ENCODE peak calls at places on chromosomes 1 and 21, in six cellular contexts. One of them, this sample, is unnamed.

GRCh38 chr1:150551784-150552691 is 2.8 kb downstream of the ADAMTSL4 start:
- DNase-seq in neural progenitor cell: peak
- DNase-seq in A549: peak
- DNase-seq in OCI-LY7: no peak
- DNase-seq in adrenal gland: peak
- DNase-seq in lung: peak
- DNase-seq in this sample: peak

GRCh38 chr1:167095368-167095767 is 1.5 kb downstream of the STYXL2 start:
- DNase-seq in A549: no peak
- DNase-seq in lung: no peak
- DNase-seq in adrenal gland: no peak
- DNase-seq in neural progenitor cell: no peak
- DNase-seq in OCI-LY7: no peak
- DNase-seq in this sample: no peak

GRCh38 chr1:208004851-208005250 is 93.9 kb upstream of the CD34 start:
- DNase-seq in OCI-LY7: no peak
- DNase-seq in lung: no peak
- DNase-seq in adrenal gland: no peak
- DNase-seq in neural progenitor cell: no peak
- DNase-seq in A549: no peak
- DNase-seq in this sample: no peak

GRCh38 chr1:117633936-117634335 is 28.1 kb downstream of the TENT5C start:
- DNase-seq in neural progenitor cell: no peak
- DNase-seq in A549: no peak
- DNase-seq in OCI-LY7: no peak
- DNase-seq in adrenal gland: peak
- DNase-seq in lung: no peak
- DNase-seq in this sample: no peak

GRCh38 chr1:118481091-118481490 is 296.1 kb upstream of the SPAG17 start:
- DNase-seq in adrenal gland: no peak
- DNase-seq in lung: no peak
- DNase-seq in A549: no peak
- DNase-seq in OCI-LY7: no peak
- DNase-seq in neural progenitor cell: no peak
- DNase-seq in this sample: no peak

GRCh38 chr1:176880954-176881595 is 283.4 kb downstream of the ASTN1 start:
- DNase-seq in neural progenitor cell: peak
- DNase-seq in A549: peak
- DNase-seq in OCI-LY7: peak
- DNase-seq in lung: peak
- DNase-seq in adrenal gland: peak
- DNase-seq in this sample: peak

GRCh38 chr21:17542371-17542992 is 29.6 kb downstream of the CXADR start:
- DNase-seq in OCI-LY7: no peak
- DNase-seq in A549: peak
- DNase-seq in neural progenitor cell: no peak
- DNase-seq in adrenal gland: no peak
- DNase-seq in lung: no peak
- DNase-seq in this sample: no peak

GRCh38 chr1:164588388-164589341 is 29.7 kb downstream of the PBX1 start:
- DNase-seq in OCI-LY7: no peak
- DNase-seq in neural progenitor cell: peak
- DNase-seq in adrenal gland: peak
- DNase-seq in lung: no peak
- DNase-seq in A549: peak
- DNase-seq in this sample: peak

GRCh38 chr1:56459260-56459659 is 120.1 kb downstream of the PLPP3 start:
- DNase-seq in A549: no peak
- DNase-seq in OCI-LY7: no peak
- DNase-seq in neural progenitor cell: no peak
- DNase-seq in adrenal gland: no peak
- DNase-seq in lung: no peak
- DNase-seq in this sample: no peak

GRCh38 chr1:228846952-228847351 is 111.7 kb downstream of the RHOU start:
- DNase-seq in adrenal gland: no peak
- DNase-seq in lung: no peak
- DNase-seq in neural progenitor cell: no peak
- DNase-seq in A549: no peak
- DNase-seq in OCI-LY7: no peak
- DNase-seq in this sample: no peak

GRCh38 chr1:243316366-243316989 is 60.6 kb downstream of the SDCCAG8 start:
- DNase-seq in adrenal gland: no peak
- DNase-seq in OCI-LY7: no peak
- DNase-seq in neural progenitor cell: peak
- DNase-seq in A549: no peak
- DNase-seq in lung: no peak
- DNase-seq in this sample: peak

GRCh38 chr1:50860702-50861101 is 99.4 kb downstream of the FAF1 start:
- DNase-seq in neural progenitor cell: no peak
- DNase-seq in OCI-LY7: no peak
- DNase-seq in A549: no peak
- DNase-seq in adrenal gland: no peak
- DNase-seq in lung: no peak
- DNase-seq in this sample: no peak

GRCh38 chr1:154960446-154961136 is 991 bp downstream of the PYGO2 start:
- DNase-seq in lung: no peak
- DNase-seq in OCI-LY7: peak
- DNase-seq in A549: no peak
- DNase-seq in adrenal gland: no peak
- DNase-seq in neural progenitor cell: no peak
- DNase-seq in this sample: no peak

GRCh38 chr1:54132485-54132884 is 20.3 kb downstream of the CDCP2 start:
- DNase-seq in A549: no peak
- DNase-seq in neural progenitor cell: no peak
- DNase-seq in OCI-LY7: no peak
- DNase-seq in adrenal gland: no peak
- DNase-seq in lung: no peak
- DNase-seq in this sample: no peak

GRCh38 chr21:36753556-36753955 is 54.6 kb downstream of the SIM2 start:
- DNase-seq in OCI-LY7: no peak
- DNase-seq in neural progenitor cell: no peak
- DNase-seq in lung: no peak
- DNase-seq in A549: peak
- DNase-seq in adrenal gland: no peak
- DNase-seq in this sample: no peak

GRCh38 chr1:183180634-183181056 is 5.4 kb upstream of the LAMC2 start:
- DNase-seq in lung: peak
- DNase-seq in adrenal gland: no peak
- DNase-seq in neural progenitor cell: no peak
- DNase-seq in A549: peak
- DNase-seq in OCI-LY7: no peak
- DNase-seq in this sample: peak

GRCh38 chr1:224563666-224564065 is 52.5 kb upstream of the CNIH3 start:
- DNase-seq in neural progenitor cell: no peak
- DNase-seq in adrenal gland: no peak
- DNase-seq in lung: no peak
- DNase-seq in OCI-LY7: no peak
- DNase-seq in A549: no peak
- DNase-seq in this sample: no peak

GRCh38 chr1:234730110-234730509 is 120.1 kb upstream of the IRF2BP2 start:
- DNase-seq in lung: no peak
- DNase-seq in adrenal gland: no peak
- DNase-seq in OCI-LY7: peak
- DNase-seq in neural progenitor cell: no peak
- DNase-seq in A549: no peak
- DNase-seq in this sample: no peak

GRCh38 chr1:234729566-234729965 is 119.6 kb upstream of the IRF2BP2 start:
- DNase-seq in neural progenitor cell: no peak
- DNase-seq in OCI-LY7: no peak
- DNase-seq in A549: no peak
- DNase-seq in lung: no peak
- DNase-seq in adrenal gland: no peak
- DNase-seq in this sample: no peak

GRCh38 chr1:234727018-234727757 is 117.2 kb upstream of the IRF2BP2 start:
- DNase-seq in neural progenitor cell: peak
- DNase-seq in OCI-LY7: peak
- DNase-seq in lung: no peak
- DNase-seq in A549: no peak
- DNase-seq in adrenal gland: no peak
- DNase-seq in this sample: no peak

GRCh38 chr1:234730542-234731370 is 120.8 kb upstream of the IRF2BP2 start:
- DNase-seq in neural progenitor cell: no peak
- DNase-seq in adrenal gland: no peak
- DNase-seq in A549: no peak
- DNase-seq in OCI-LY7: peak
- DNase-seq in lung: no peak
- DNase-seq in this sample: no peak

DNA sequence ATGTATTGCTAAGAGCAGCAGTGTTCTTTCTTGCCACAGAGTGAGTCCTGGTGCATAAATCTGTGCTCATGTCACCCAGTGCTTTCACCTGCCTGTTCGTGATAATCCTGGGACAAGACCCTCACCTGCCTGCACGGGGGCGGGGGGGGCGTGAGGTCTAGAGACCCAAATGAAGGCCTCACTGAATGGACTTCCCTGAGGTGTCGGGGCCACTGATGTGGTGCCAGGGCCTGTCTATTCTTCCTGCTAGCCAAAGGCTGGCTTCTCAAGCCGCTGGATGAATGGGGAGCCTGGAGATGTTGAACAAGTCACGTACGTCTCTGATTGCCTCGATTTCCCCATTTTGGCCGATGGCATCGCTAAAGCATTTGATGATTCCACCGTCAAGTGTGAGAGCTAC is 118.8 kb upstream of the IRF2BP2 start:
- DNase-seq in neural progenitor cell: no peak
- DNase-seq in adrenal gland: no peak
- DNase-seq in lung: no peak
- DNase-seq in OCI-LY7: no peak
- DNase-seq in A549: no peak
- DNase-seq in this sample: no peak
- H3K27ac ChIP-seq in neural progenitor cell: no peak
- H3K27ac ChIP-seq in adrenal gland: no peak
- H3K27ac ChIP-seq in lung: no peak
- H3K27ac ChIP-seq in OCI-LY7: no peak
- H3K27ac ChIP-seq in A549: peak
- H3K27ac ChIP-seq in this sample: no peak

DNA sequence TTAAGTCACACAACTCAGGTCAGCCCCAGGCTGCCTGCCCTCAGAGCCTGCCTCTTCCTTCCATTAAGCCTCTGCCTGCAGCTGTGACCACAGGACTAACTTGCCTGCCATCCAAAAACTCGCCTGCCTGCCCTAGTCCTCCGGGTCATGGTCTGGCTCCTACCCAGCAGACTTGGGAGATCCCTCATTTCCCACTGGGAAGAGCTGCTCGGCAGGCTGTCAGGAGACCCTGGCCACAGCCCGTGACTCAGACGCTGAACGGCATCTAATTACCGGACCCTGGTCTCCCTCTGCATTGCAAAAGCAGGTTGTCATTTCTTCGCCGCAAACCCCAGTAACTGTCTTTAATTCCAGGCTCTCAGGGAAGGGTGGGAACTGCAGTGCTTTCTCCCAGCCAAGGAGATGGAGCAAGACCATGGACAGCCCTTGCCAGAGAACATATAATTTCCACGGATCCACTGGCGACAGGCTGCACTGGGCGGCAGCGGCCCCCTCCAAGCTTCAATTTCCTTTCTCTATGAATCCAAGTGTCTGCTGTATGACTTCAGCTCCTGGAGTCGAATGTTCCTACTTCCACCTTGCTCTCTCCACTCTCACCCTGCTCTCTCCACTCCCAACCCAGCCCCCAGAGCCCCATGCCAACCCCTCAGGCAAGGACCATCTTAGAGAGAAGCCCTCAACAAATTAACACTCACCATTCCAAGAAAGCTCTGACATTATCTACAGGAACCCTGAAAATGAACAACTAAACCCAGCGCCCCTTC is 20.4 kb downstream of the OLFML2B start:
- DNase-seq in A549: no peak
- DNase-seq in adrenal gland: no peak
- DNase-seq in OCI-LY7: no peak
- DNase-seq in neural progenitor cell: no peak
- DNase-seq in lung: peak
- DNase-seq in this sample: no peak
- H3K27ac ChIP-seq in A549: no peak
- H3K27ac ChIP-seq in adrenal gland: no peak
- H3K27ac ChIP-seq in OCI-LY7: no peak
- H3K27ac ChIP-seq in neural progenitor cell: no peak
- H3K27ac ChIP-seq in lung: no peak
- H3K27ac ChIP-seq in this sample: no peak

DNA sequence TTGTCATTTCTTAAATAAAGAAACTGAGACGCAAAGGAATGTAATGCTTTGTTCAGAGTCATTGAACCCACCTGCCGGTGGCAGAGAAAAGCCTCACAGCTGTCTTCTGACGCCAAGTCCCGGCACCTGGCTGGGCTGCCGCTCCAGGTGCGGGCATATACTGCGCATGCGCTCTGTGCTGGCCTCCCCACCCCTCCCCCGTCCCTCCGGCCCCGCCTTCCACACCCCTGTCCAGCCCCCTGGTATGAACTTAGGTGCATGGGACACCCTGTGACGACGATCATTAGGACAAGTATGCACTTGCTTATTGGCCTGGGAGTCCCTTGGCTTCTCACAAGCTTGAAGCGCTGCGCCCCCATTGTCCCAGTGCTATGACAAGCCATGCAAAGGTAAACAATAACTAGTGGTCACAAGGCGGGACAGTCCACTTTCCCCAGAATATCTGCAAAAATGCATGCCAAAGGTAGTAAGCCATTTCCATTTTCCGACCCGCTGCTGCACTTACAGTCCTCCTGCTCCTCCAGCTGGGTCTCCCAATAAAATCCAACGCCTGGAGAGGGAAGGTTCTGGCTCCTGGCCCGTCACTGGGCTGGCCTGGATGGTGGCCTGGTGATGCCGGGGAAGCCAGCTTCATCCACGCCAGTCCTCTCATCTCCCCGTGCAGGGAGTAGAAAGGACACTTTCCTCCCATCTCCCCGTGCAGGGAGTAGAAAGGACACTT is 100.4 kb downstream of the PSMG1 start:
- DNase-seq in adrenal gland: no peak
- DNase-seq in neural progenitor cell: peak
- DNase-seq in lung: no peak
- DNase-seq in OCI-LY7: peak
- DNase-seq in A549: no peak
- DNase-seq in this sample: no peak
- H3K27ac ChIP-seq in adrenal gland: no peak
- H3K27ac ChIP-seq in neural progenitor cell: no peak
- H3K27ac ChIP-seq in lung: no peak
- H3K27ac ChIP-seq in OCI-LY7: no peak
- H3K27ac ChIP-seq in A549: no peak
- H3K27ac ChIP-seq in this sample: no peak

GRCh38 chr1:66276229-66276628 is 257.7 kb upstream of the SGIP1 start:
- DNase-seq in adrenal gland: no peak
- DNase-seq in OCI-LY7: no peak
- DNase-seq in neural progenitor cell: no peak
- DNase-seq in lung: no peak
- DNase-seq in A549: no peak
- DNase-seq in this sample: no peak

GRCh38 chr1:66274634-66275033 is 259.3 kb upstream of the SGIP1 start:
- DNase-seq in neural progenitor cell: no peak
- DNase-seq in OCI-LY7: no peak
- DNase-seq in lung: no peak
- DNase-seq in A549: no peak
- DNase-seq in adrenal gland: no peak
- DNase-seq in this sample: no peak

GRCh38 chr1:66275601-66276023 is 258.3 kb upstream of the SGIP1 start:
- DNase-seq in OCI-LY7: no peak
- DNase-seq in neural progenitor cell: no peak
- DNase-seq in adrenal gland: peak
- DNase-seq in A549: no peak
- DNase-seq in lung: no peak
- DNase-seq in this sample: peak

GRCh38 chr1:66273674-66274073 is 260.3 kb upstream of the SGIP1 start:
- DNase-seq in A549: no peak
- DNase-seq in OCI-LY7: no peak
- DNase-seq in lung: no peak
- DNase-seq in adrenal gland: no peak
- DNase-seq in neural progenitor cell: no peak
- DNase-seq in this sample: no peak

GRCh38 chr1:66275083-66275482 is 258.9 kb upstream of the SGIP1 start:
- DNase-seq in A549: no peak
- DNase-seq in adrenal gland: no peak
- DNase-seq in lung: no peak
- DNase-seq in OCI-LY7: peak
- DNase-seq in neural progenitor cell: no peak
- DNase-seq in this sample: no peak
- H3K27ac ChIP-seq in A549: peak
- H3K27ac ChIP-seq in adrenal gland: no peak
- H3K27ac ChIP-seq in lung: no peak
- H3K27ac ChIP-seq in OCI-LY7: no peak
- H3K27ac ChIP-seq in neural progenitor cell: no peak
- H3K27ac ChIP-seq in this sample: peak

This sample was measured in testis.